ENCODE peak calls at places on chromosomes 1 and 21, in six cellular contexts. K, E, T, H, J and U are unnamed samples.

GRCh38 chr1:6347641-6348487 is 45.7 kb downstream of the ACOT7 start:
- DNase-seq in K (no peak), H (peak; percentile 29), J (peak; percentile 24), T (peak; percentile 51), E (no peak), U (no peak)

GRCh38 chr1:209802117-209802779 is 3.7 kb downstream of the IRF6 start:
- DNase-seq in E (no peak), T (peak; percentile 23), K (no peak), J (peak; percentile 76), H (no peak), U (no peak)

GRCh38 chr1:21626921-21627339 is 42.2 kb downstream of the RAP1GAP start:
- DNase-seq in T (no peak), K (no peak), E (no peak), J (no peak), H (no peak), U (no peak)

GRCh38 chr1:182680408-182680807 is 4.0 kb downstream of the RGS8 start:
- DNase-seq in H (no peak), T (no peak), J (no peak), K (no peak), E (no peak), U (no peak)

GRCh38 chr1:205766038-205766437 is 9.2 kb downstream of the RAB29 start:
- DNase-seq in K (no peak), H (peak; percentile 18), J (no peak), T (peak; percentile 23), E (peak; percentile 14), U (no peak)

GRCh38 chr1:197127513-197127912 is 19.0 kb downstream of the ASPM start:
- DNase-seq in H (no peak), E (no peak), J (no peak), T (peak; percentile 80), K (no peak), U (no peak)

GRCh38 chr1:17994046-17994445 is 113.6 kb upstream of the IGSF21 start:
- DNase-seq in K (no peak), E (no peak), H (no peak), T (no peak), J (no peak), U (no peak)

GRCh38 chr1:206864939-206865671 is at the start of gene IL20:
- DNase-seq in E (peak; percentile 49), H (peak; percentile 57), J (peak; percentile 91), T (peak; percentile 87), K (peak; percentile 84), U (peak; percentile 40)

GRCh38 chr1:178055093-178055492 is 38.8 kb upstream of the RASAL2 start:
- DNase-seq in T (no peak), E (no peak), K (peak; percentile 35), J (no peak), H (no peak), U (no peak)

GRCh38 chr21:16195476-16195875 is 465.7 kb downstream of the USP25 start:
- DNase-seq in T (peak; percentile 77), J (no peak), H (peak; percentile 83), E (peak; percentile 48), K (no peak), U (no peak)

GRCh38 chr1:55064861-55065263 is 25.5 kb downstream of the PCSK9 start:
- DNase-seq in J (peak; percentile 20), T (peak; percentile 45), E (no peak), K (no peak), H (peak; percentile 68), U (no peak)

GRCh38 chr21:41895643-41896493 is 16.7 kb upstream of the PRDM15 start:
- DNase-seq in T (no peak), H (peak; percentile 41), K (no peak), J (no peak), E (peak; percentile 10), U (no peak)

GRCh38 chr1:153626929-153627796 is at the start of gene S100A13:
- DNase-seq in T (peak; percentile 96), K (peak; percentile 85), J (peak; percentile 43), H (peak; percentile 96), E (peak; percentile 94), U (peak; percentile 70)

GRCh38 chr1:15342568-15342967 is 67.1 kb upstream of the EFHD2 start:
- DNase-seq in J (no peak), K (no peak), T (no peak), E (no peak), H (no peak), U (no peak)

GRCh38 chr21:38126677-38127271 is 130.0 kb upstream of the KCNJ15 start:
- DNase-seq in K (peak; percentile 48), E (peak; percentile 39), T (peak; percentile 59), J (peak; percentile 30), H (peak; percentile 18), U (no peak)

GRCh38 chr1:21313146-21313885 is 23.1 kb upstream of the ECE1 start:
- DNase-seq in J (no peak), E (no peak), T (peak; percentile 48), H (peak; percentile 52), K (peak; percentile 50), U (no peak)

GRCh38 chr1:55823521-55824296 is 608.5 kb upstream of the USP24 start:
- DNase-seq in K (no peak), T (peak; percentile 42), H (peak; percentile 26), J (no peak), E (peak; percentile 45), U (no peak)

GRCh38 chr1:38028105-38028591 is 15.6 kb downstream of the UTP11 start:
- DNase-seq in T (no peak), J (no peak), K (no peak), E (no peak), H (no peak), U (no peak)

GRCh38 chr1:109767596-109768334 is 4.0 kb upstream of the EPS8L3 start:
- DNase-seq in H (no peak), E (no peak), T (no peak), J (no peak), K (no peak), U (no peak)

GRCh38 chr1:53508056-53508990 is 49.1 kb downstream of the DMRTB1 start:
- DNase-seq in H (no peak), K (no peak), J (no peak), T (no peak), E (no peak), U (no peak)

DNA sequence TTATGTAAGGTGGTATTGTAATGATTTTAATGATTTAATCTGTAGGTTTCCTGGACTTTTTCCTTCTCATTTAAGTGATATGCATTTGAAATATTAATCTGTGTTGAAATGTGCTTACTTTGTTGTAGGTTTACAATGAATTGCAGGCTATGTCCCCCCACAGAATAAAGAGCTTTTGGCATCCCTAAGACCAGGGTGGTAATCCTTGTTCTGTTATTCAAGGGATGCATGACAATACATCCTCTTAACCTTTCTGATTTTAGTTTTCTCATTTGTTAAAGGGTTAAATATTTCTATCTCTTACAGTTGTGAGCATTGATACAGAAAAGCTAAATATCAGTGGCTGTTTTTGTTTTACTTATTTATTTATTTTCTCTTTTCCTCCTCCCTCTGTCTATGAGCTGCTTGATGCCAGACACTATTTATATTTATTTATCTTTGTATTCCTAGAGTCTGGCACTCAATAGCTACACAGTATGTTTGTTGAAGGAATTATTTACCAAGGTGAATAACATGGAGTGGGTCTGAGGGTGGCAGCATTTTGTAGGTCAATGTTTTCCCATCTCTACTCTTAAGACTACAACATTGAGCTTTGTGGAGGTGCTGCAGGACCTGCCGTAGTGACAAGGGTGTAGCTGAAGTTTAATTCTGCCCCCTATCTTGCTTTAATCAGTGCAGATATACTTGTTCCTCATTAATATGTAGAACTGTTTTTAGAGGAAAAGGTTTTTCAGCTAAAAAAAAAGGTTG is 19.9 kb upstream of the ADGRL2 start:
- DNase-seq in H (no peak), K (no peak), J (no peak), E (no peak), T (no peak), U (no peak)
- TF ChIP-seq CTCF in H (no peak), K (no peak), J (no peak), E (no peak), T (no peak), U (no peak)

GRCh38 chr1:93649231-93649630 is 32.4 kb downstream of the BCAR3 start:
- DNase-seq in J (no peak), E (no peak), K (no peak), H (no peak), T (peak; percentile 48), U (no peak)

GRCh38 chr1:93648656-93649055 is 33.0 kb downstream of the BCAR3 start:
- DNase-seq in T (no peak), J (no peak), H (no peak), E (no peak), K (no peak), U (no peak)

GRCh38 chr1:93653656-93654055 is 28.0 kb downstream of the BCAR3 start:
- DNase-seq in T (no peak), H (no peak), E (no peak), J (no peak), K (no peak), U (no peak)

GRCh38 chr1:93652335-93652949 is 29.2 kb downstream of the BCAR3 start:
- DNase-seq in H (no peak), T (no peak), K (no peak), J (no peak), E (no peak), U (no peak)

GRCh38 chr1:93651695-93652094 is 29.9 kb downstream of the BCAR3 start:
- DNase-seq in K (no peak), E (no peak), J (no peak), T (no peak), H (no peak), U (no peak)
- H3K4me3 ChIP-seq in K (no peak overlapping the region), E (no peak overlapping the region), J (no peak overlapping the region), T (no peak overlapping the region), H (no peak overlapping the region), U (no peak overlapping the region)

GRCh38 chr1:161389691-161390558 is 22.2 kb upstream of the CFAP126 start:
- DNase-seq in K (peak; percentile 98), H (peak; percentile 98), T (peak; percentile 99), J (peak; percentile 97), E (peak; percentile 98), U (peak; percentile 90)

GRCh38 chr1:161390559-161390858 is 22.8 kb upstream of the CFAP126 start:
- DNase-seq in H (no peak), T (no peak), J (no peak), E (no peak), K (no peak), U (no peak)

GRCh38 chr1:161391611-161392010 is 23.9 kb upstream of the CFAP126 start:
- DNase-seq in J (no peak), H (no peak), E (no peak), K (no peak), T (no peak), U (no peak)

DNA sequence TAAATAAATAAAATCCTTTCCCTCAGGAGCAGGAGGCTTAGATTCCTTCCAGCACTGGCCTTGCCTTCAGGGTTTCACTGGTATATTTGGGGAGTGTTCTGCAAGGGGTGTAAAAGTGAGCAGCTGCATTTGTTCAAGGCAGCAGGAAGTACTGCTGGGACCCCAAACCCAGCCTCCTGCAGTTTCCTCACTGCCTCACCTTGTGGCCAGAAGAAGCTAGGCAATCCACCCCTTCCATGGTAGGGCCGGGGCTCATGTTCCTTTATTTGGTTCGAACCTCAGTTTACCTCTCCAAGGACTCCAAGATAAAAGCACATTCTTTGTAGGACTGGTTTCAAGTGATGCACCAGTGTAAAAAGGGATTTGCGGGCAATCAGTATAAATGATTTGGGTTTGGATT is 21.0 kb upstream of the CFAP126 start:
- DNase-seq in H (no peak), J (no peak), K (no peak), E (no peak), T (no peak), U (no peak)
- TF ChIP-seq CTCF in H (no peak), J (no peak), K (no peak), E (peak; percentile 11), T (no peak), U (no peak)

DNA sequence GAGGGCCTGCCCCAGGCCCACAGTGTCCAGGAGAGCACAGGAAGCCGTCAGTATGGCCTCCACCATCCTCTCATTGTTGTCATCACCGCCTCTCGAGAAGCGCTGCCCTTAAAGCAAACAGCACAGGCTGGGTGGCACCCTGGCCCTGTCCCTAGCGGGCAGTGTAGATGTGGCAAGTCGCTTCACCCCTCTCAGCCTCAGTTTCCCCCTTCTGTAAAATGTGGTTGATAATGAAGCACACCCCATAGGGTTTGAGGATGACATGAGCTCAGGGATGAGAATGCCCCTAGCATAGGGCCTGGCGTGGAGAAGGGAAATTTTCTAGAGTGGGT is 13.4 kb downstream of the PLA2G2F start:
- DNase-seq in K (no peak), T (no peak), E (no peak), H (no peak), J (no peak), U (no peak)
- H3K4me3 ChIP-seq in K (no peak overlapping the region), T (no peak overlapping the region), E (no peak overlapping the region), H (no peak overlapping the region), J (no peak overlapping the region), U (no peak overlapping the region)